ENCODE peak calls at places on chromosomes 3 and 15, in seven cellular contexts. T, R, P, A, S, F and G are unnamed samples.

GRCh38 chr3:177286034-177286433 is 88.8 kb upstream of the TBL1XR1 start:
- DNase-seq in T (no peak), R (no peak), P (no peak), A (no peak), S (no peak), F (no peak), G (no peak)

GRCh38 chr3:172685331-172686214 is 25.3 kb downstream of the NCEH1 start:
- DNase-seq in T (no peak), R (peak), P (no peak), A (no peak), S (no peak), F (no peak), G (no peak)

GRCh38 chr3:133488785-133489367 is 84.6 kb upstream of the CDV3 start:
- DNase-seq in T (no peak), R (peak), P (no peak), A (no peak), S (no peak), F (no peak), G (peak)

GRCh38 chr3:100114413-100115030 is at the start of gene FILIP1L:
- DNase-seq in T (no peak), R (no peak), P (no peak), A (no peak), S (no peak), F (no peak), G (no peak)

GRCh38 chr15:100663550-100664335 is 61.4 kb downstream of the ASB7 start:
- DNase-seq in T (no peak), R (no peak), P (no peak), A (no peak), S (no peak), F (no peak), G (peak)

GRCh38 chr15:52148409-52148808 is 35.8 kb upstream of the BCL2L10 start:
- DNase-seq in T (no peak), R (no peak), P (no peak), A (no peak), S (no peak), F (no peak), G (no peak)

GRCh38 chr3:52763466-52763865 is 7.3 kb downstream of the NEK4 start:
- DNase-seq in T (no peak), R (no peak), P (no peak), A (no peak), S (no peak), F (no peak), G (no peak)

GRCh38 chr3:128681277-128681829 is 30.7 kb upstream of the RPN1 start:
- DNase-seq in T (no peak), R (no peak), P (no peak), A (no peak), S (peak), F (no peak), G (no peak)

GRCh38 chr3:23762214-23763039 is 43.3 kb upstream of the UBE2E1 start:
- DNase-seq in T (peak), R (no peak), P (no peak), A (no peak), S (no peak), F (no peak), G (no peak)

GRCh38 chr15:31366169-31366734 is 39.6 kb downstream of the KLF13 start:
- DNase-seq in T (no peak), R (peak), P (peak), A (peak), S (no peak), F (no peak), G (peak)

GRCh38 chr3:159800434-159801121 is 188.1 kb upstream of the IL12A start:
- DNase-seq in T (no peak), R (no peak), P (no peak), A (no peak), S (peak), F (no peak), G (no peak)

GRCh38 chr15:64444836-64445235 is 15.5 kb upstream of the ZNF609 start:
- DNase-seq in T (no peak), R (no peak), P (no peak), A (no peak), S (no peak), F (no peak), G (no peak)

GRCh38 chr3:73243740-73244139 is 182.3 kb downstream of the EBLN2 start:
- DNase-seq in T (no peak), R (no peak), P (no peak), A (no peak), S (no peak), F (no peak), G (no peak)

GRCh38 chr3:139378587-139378986 is 10.9 kb downstream of the COPB2 start:
- DNase-seq in T (no peak), R (no peak), P (no peak), A (no peak), S (peak), F (no peak), G (no peak)

GRCh38 chr15:90439946-90440345 is 51.9 kb downstream of the IQGAP1 start:
- DNase-seq in T (no peak), R (no peak), P (no peak), A (no peak), S (no peak), F (no peak), G (no peak)

GRCh38 chr3:43766672-43767465 is 76.1 kb downstream of the ABHD5 start:
- DNase-seq in T (no peak), R (peak), P (no peak), A (no peak), S (no peak), F (no peak), G (no peak)

GRCh38 chr3:13876451-13876850 is 3.4 kb downstream of the WNT7A start:
- DNase-seq in T (no peak), R (no peak), P (no peak), A (peak), S (no peak), F (no peak), G (no peak)

GRCh38 chr3:112814256-112814655 is 32.4 kb downstream of the CD200R1L start:
- DNase-seq in T (no peak), R (peak), P (no peak), A (no peak), S (peak), F (no peak), G (no peak)

GRCh38 chr3:68699541-68699940 is 232.8 kb downstream of the TAFA4 start:
- DNase-seq in T (no peak), R (no peak), P (no peak), A (no peak), S (no peak), F (no peak), G (no peak)

GRCh38 chr15:27017168-27017809 is 46.3 kb downstream of the GABRG3 start:
- DNase-seq in T (peak), R (no peak), P (peak), A (no peak), S (peak), F (no peak), G (peak)

GRCh38 chr15:69459063-69459462 is 6.4 kb downstream of the RPLP1 start:
- DNase-seq in T (no peak), R (no peak), P (no peak), A (no peak), S (no peak), F (no peak), G (no peak)

GRCh38 chr3:67018105-67018788 is 20.1 kb downstream of the KBTBD8 start:
- DNase-seq in T (no peak), R (no peak), P (no peak), A (no peak), S (no peak), F (no peak), G (no peak)

GRCh38 chr3:14563946-14564539 is 23.9 kb upstream of the GRIP2 start:
- DNase-seq in T (no peak), R (no peak), P (no peak), A (no peak), S (peak), F (no peak), G (peak)

GRCh38 chr15:79549196-79549595 is 117.1 kb downstream of the MINAR1 start:
- DNase-seq in T (no peak), R (no peak), P (no peak), A (no peak), S (no peak), F (no peak), G (no peak)

GRCh38 chr15:59069430-59069829 is 35.5 kb upstream of the CCNB2 start:
- DNase-seq in T (no peak), R (no peak), P (no peak), A (no peak), S (no peak), F (no peak), G (no peak)

GRCh38 chr15:67059127-67059553 is 6.3 kb upstream of the SMAD3 start:
- DNase-seq in T (no peak), R (no peak), P (no peak), A (no peak), S (no peak), F (no peak), G (no peak)

GRCh38 chr15:68387288-68388143 is 44.4 kb downstream of the ITGA11 start:
- DNase-seq in T (no peak), R (no peak), P (no peak), A (peak), S (no peak), F (no peak), G (no peak)

GRCh38 chr3:7484636-7485035 is 623.7 kb downstream of the GRM7 start:
- DNase-seq in T (no peak), R (no peak), P (no peak), A (no peak), S (no peak), F (no peak), G (no peak)

GRCh38 chr15:71410347-71410746 is 295.1 kb downstream of the THSD4 start:
- DNase-seq in T (no peak), R (no peak), P (no peak), A (no peak), S (no peak), F (no peak), G (no peak)

GRCh38 chr15:87917480-87917879 is 339.1 kb downstream of the NTRK3 start:
- DNase-seq in T (no peak), R (no peak), P (no peak), A (no peak), S (no peak), F (no peak), G (no peak)

GRCh38 chr15:87269566-87269965 is 987.0 kb downstream of the NTRK3 start:
- DNase-seq in T (no peak), R (peak), P (no peak), A (no peak), S (no peak), F (no peak), G (no peak)

GRCh38 chr15:74006774-74007639 is 12.5 kb downstream of the PML start:
- DNase-seq in T (peak), R (no peak), P (no peak), A (no peak), S (no peak), F (no peak), G (no peak)

GRCh38 chr15:91496754-91497691 is 356.5 kb upstream of the SLCO3A1 start:
- DNase-seq in T (no peak), R (no peak), P (no peak), A (no peak), S (no peak), F (no peak), G (no peak)

GRCh38 chr3:169865176-169865800 is 4.4 kb downstream of the LRRC31 start:
- DNase-seq in T (no peak), R (no peak), P (no peak), A (no peak), S (no peak), F (no peak), G (no peak)

GRCh38 chr15:93088200-93088980 is 621 bp downstream of the RGMA start:
- DNase-seq in T (peak), R (peak), P (no peak), A (peak), S (peak), F (no peak), G (peak)

GRCh38 chr15:97585408-97585807 is 375.1 kb upstream of the ARRDC4 start:
- DNase-seq in T (no peak), R (no peak), P (no peak), A (peak), S (no peak), F (no peak), G (no peak)